ENCODE peak calls at places on chromosomes 16 and 17, in four cellular contexts. I, R, Q and N are unnamed samples.

GRCh38 chr17:28643979-28644781 is 778 bp downstream of the BLTP2 start:
- DNase-seq in I (peak), R (no peak), Q (peak), N (peak)

GRCh38 chr16:11497329-11497805 is 89.4 kb downstream of the LITAF start:
- DNase-seq in I (no peak), R (peak), Q (peak), N (peak)

GRCh38 chr16:88468289-88469129 is 15.4 kb downstream of the ZFPM1 start:
- DNase-seq in I (no peak), R (no peak), Q (peak), N (no peak)

GRCh38 chr16:57301126-57301817 is 16.8 kb upstream of the PLLP start:
- DNase-seq in I (no peak), R (no peak), Q (no peak), N (no peak)

GRCh38 chr16:62041401-62041800 is 5.2 kb upstream of the CDH8 start:
- DNase-seq in I (peak), R (peak), Q (peak), N (peak)

GRCh38 chr16:81841709-81842108 is 62.6 kb downstream of the PLCG2 start:
- DNase-seq in I (no peak), R (no peak), Q (no peak), N (no peak)

GRCh38 chr16:65318590-65319267 is 196.9 kb upstream of the CDH11 start:
- DNase-seq in I (no peak), R (no peak), Q (no peak), N (no peak)

GRCh38 chr17:8354196-8354595 is 14.6 kb downstream of the ODF4 start:
- DNase-seq in I (no peak), R (no peak), Q (no peak), N (no peak)

GRCh38 chr16:87003414-87003755 is 313.8 kb downstream of the C16orf95 start:
- DNase-seq in I (no peak), R (no peak), Q (no peak), N (no peak)

GRCh38 chr17:15742921-15743320 is 10.8 kb downstream of the TBC1D26 start:
- DNase-seq in I (no peak), R (no peak), Q (no peak), N (no peak)

GRCh38 chr16:56742030-56742984 is 12.4 kb downstream of the NUP93 start:
- DNase-seq in I (peak), R (peak), Q (peak), N (peak)